ENCODE peak calls at places on chromosomes 16 and 17, in five cellular contexts. C is heart left ventricle, D is GM23338, W is cardiac muscle cell, L is SJSA1. O is an unnamed sample.

GRCh38 chr16:2532494-2533141 is 1.4 kb upstream of the CEMP1 start:
- DNase-seq in D (peak; percentile 90), W (peak; percentile 64), C (peak; percentile 77), L (peak; percentile 39), O (peak; percentile 83)

GRCh38 chr16:27595461-27595860 is 45.5 kb downstream of the KATNIP start:
- DNase-seq in C (no peak), D (no peak), W (no peak), L (no peak), O (peak; percentile 52)

GRCh38 chr17:19331553-19332245 is 30.8 kb downstream of the B9D1 start:
- DNase-seq in W (no peak), C (no peak), D (no peak), L (no peak), O (no peak)

GRCh38 chr16:30948956-30949654 is at the start of gene ORAI3:
- DNase-seq in D (peak; percentile 87), C (peak; percentile 92), W (peak; percentile 84), L (peak; percentile 42), O (peak; percentile 76)

GRCh38 chr17:72426948-72427760 is 306.3 kb downstream of the SOX9 start:
- DNase-seq in D (no peak), W (no peak), L (no peak), C (no peak), O (peak; percentile 71)

GRCh38 chr16:81784042-81784785 is 5.1 kb downstream of the PLCG2 start:
- DNase-seq in C (no peak), D (no peak), W (peak; percentile 40), L (no peak), O (no peak)

GRCh38 chr16:78957328-78958100 is 643.0 kb downstream of the MAF start:
- DNase-seq in L (no peak), C (no peak), D (no peak), W (no peak), O (no peak)

GRCh38 chr17:32502710-32503109 is 15.9 kb downstream of the CDK5R1 start:
- DNase-seq in D (no peak), W (no peak), L (no peak), C (no peak), O (no peak)

GRCh38 chr17:32976605-32977004 is 15.0 kb upstream of the SPACA3 start:
- DNase-seq in D (no peak), W (no peak), L (no peak), C (no peak), O (no peak)

GRCh38 chr17:15920758-15921239 is 24.1 kb upstream of the ADORA2B start:
- DNase-seq in W (no peak), D (peak; percentile 17), L (peak; percentile 90), C (no peak), O (no peak)

GRCh38 chr17:1620486-1620885 is 8.1 kb downstream of the SLC43A2 start:
- DNase-seq in L (no peak), C (no peak), W (no peak), D (no peak), O (no peak)

GRCh38 chr17:7111784-7112526 is 2.7 kb downstream of the ASGR2 start:
- DNase-seq in L (no peak), D (peak; percentile 42), C (no peak), W (no peak), O (no peak)

GRCh38 chr16:77470851-77471250 is 36.0 kb upstream of the ADAMTS18 start:
- DNase-seq in L (no peak), W (peak; percentile 26), D (no peak), C (no peak), O (no peak)

GRCh38 chr16:848510-849253 is 48.1 kb upstream of the GNG13 start:
- DNase-seq in C (peak; percentile 25), D (no peak), W (no peak), L (no peak), O (no peak)

GRCh38 chr16:1908081-1908633 is 10.1 kb downstream of the HS3ST6 start:
- DNase-seq in D (no peak), L (no peak), W (no peak), C (no peak), O (peak; percentile 44)

GRCh38 chr16:31411024-31411845 is 16.9 kb downstream of the COX6A2 start:
- DNase-seq in W (no peak), D (no peak), C (no peak), L (no peak), O (no peak)

GRCh38 chr17:40947929-40948328 is 10.5 kb upstream of the KRT23 start:
- DNase-seq in L (no peak), C (no peak), W (no peak), D (no peak), O (no peak)

GRCh38 chr17:33506889-33507650 is 214.0 kb upstream of the ASIC2 start:
- DNase-seq in L (no peak), C (no peak), D (no peak), W (no peak), O (no peak)

GRCh38 chr16:76910931-76911330 is 280.1 kb upstream of the MON1B start:
- DNase-seq in C (no peak), D (no peak), W (no peak), L (no peak), O (no peak)

GRCh38 chr17:61152898-61153297 is 246.7 kb upstream of the TBX2 start:
- DNase-seq in C (no peak), D (no peak), L (no peak), W (no peak), O (no peak)

GRCh38 chr17:64092111-64092510 is 37.8 kb downstream of the ERN1 start:
- DNase-seq in D (no peak), L (no peak), W (no peak), C (no peak), O (no peak)

GRCh38 chr17:4892063-4892410 is 7.3 kb upstream of the C17orf107 start:
- DNase-seq in C (no peak), L (no peak), D (no peak), W (no peak), O (no peak)

GRCh38 chr17:40922239-40922638 is 15.2 kb downstream of the KRT23 start:
- DNase-seq in D (no peak), C (no peak), L (peak; percentile 25), W (no peak), O (no peak)

GRCh38 chr17:12673788-12674187 is 8.1 kb downstream of the MYOCD start:
- DNase-seq in D (no peak), L (no peak), W (no peak), C (no peak), O (no peak)

GRCh38 chr17:60386137-60386395 is 5.9 kb downstream of the USP32 start:
- DNase-seq in W (no peak), L (no peak), C (no peak), D (no peak), O (no peak)

GRCh38 chr17:82751171-82751570 is 694 bp upstream of the TBCD start:
- DNase-seq in W (no peak), C (no peak), D (peak; percentile 69), L (peak; percentile 55), O (peak; percentile 65)

GRCh38 chr17:29379084-29379811 is 10.9 kb upstream of the TAOK1 start:
- DNase-seq in D (no peak), C (no peak), W (no peak), L (no peak), O (no peak)

GRCh38 chr17:57480438-57481196 is 224.3 kb downstream of the MSI2 start:
- DNase-seq in C (no peak), W (peak; percentile 56), L (peak; percentile 67), D (no peak), O (no peak)

GRCh38 chr17:6165806-6166205 is 95.6 kb downstream of the WSCD1 start:
- DNase-seq in D (no peak), C (no peak), L (no peak), W (no peak), O (no peak)

GRCh38 chr17:35242805-35243458 is at the start of gene SLFN5:
- DNase-seq in D (peak; percentile 92), L (peak; percentile 85), C (peak; percentile 96), W (peak; percentile 93), O (peak; percentile 93)

GRCh38 chr17:43881758-43882505 is 25.4 kb downstream of the MPP2 start:
- DNase-seq in C (no peak), W (no peak), D (peak; percentile 20), L (no peak), O (peak; percentile 47)

GRCh38 chr17:73336613-73337400 is 25.0 kb upstream of the CDC42EP4 start:
- DNase-seq in C (no peak), D (no peak), L (no peak), W (no peak), O (no peak)

GRCh38 chr16:71250461-71251232 is 20.1 kb upstream of the HYDIN start:
- DNase-seq in W (no peak), D (peak; percentile 44), L (no peak), C (no peak), O (no peak)

GRCh38 chr17:52923658-52924057 is 765.1 kb upstream of the CA10 start:
- DNase-seq in D (no peak), C (no peak), L (no peak), W (no peak), O (no peak)
- H3K4me1 ChIP-seq in D (no peaks in the 10 kb centered on the region), C (no peaks in the 10 kb centered on the region), L (no peaks in the 10 kb centered on the region), W (no peaks in the 10 kb centered on the region), O (no peaks in the 10 kb centered on the region)

GRCh38 chr17:67113481-67113880 is 69.1 kb downstream of the CACNG1 start:
- DNase-seq in C (no peak), D (no peak), W (no peak), L (no peak), O (no peak)

GRCh38 chr17:67110619-67111018 is 66.3 kb downstream of the CACNG1 start:
- DNase-seq in L (no peak), D (no peak), W (no peak), C (no peak), O (no peak)

GRCh38 chr17:67109111-67109510 is 64.8 kb downstream of the CACNG1 start:
- DNase-seq in C (no peak), W (no peak), D (no peak), L (no peak), O (no peak)

GRCh38 chr17:67111327-67111726 is 67.0 kb downstream of the CACNG1 start:
- DNase-seq in L (no peak), C (no peak), D (no peak), W (no peak), O (no peak)

GRCh38 chr17:67111808-67112207 is 67.5 kb downstream of the CACNG1 start:
- DNase-seq in W (no peak), L (no peak), D (no peak), C (no peak), O (no peak)
- H3K36me3 ChIP-seq in W (peaks cover 25% of the 10 kb centered on the region), L (peaks cover 75% of the 10 kb centered on the region), D (peaks cover 13% of the 10 kb centered on the region), C (peaks cover 76% of the 10 kb centered on the region), O (peaks cover 56% of the 10 kb centered on the region)

GRCh38 chr16:85919271-85920267 is 20.6 kb downstream of the IRF8 start:
- DNase-seq in L (no peak), W (no peak), C (peak; percentile 44), D (no peak), O (no peak)
- H3K27ac ChIP-seq in L (no peak overlapping the region), W (no peak overlapping the region), C (no peak overlapping the region), D (no peak overlapping the region), O (no peak overlapping the region)

DNA sequence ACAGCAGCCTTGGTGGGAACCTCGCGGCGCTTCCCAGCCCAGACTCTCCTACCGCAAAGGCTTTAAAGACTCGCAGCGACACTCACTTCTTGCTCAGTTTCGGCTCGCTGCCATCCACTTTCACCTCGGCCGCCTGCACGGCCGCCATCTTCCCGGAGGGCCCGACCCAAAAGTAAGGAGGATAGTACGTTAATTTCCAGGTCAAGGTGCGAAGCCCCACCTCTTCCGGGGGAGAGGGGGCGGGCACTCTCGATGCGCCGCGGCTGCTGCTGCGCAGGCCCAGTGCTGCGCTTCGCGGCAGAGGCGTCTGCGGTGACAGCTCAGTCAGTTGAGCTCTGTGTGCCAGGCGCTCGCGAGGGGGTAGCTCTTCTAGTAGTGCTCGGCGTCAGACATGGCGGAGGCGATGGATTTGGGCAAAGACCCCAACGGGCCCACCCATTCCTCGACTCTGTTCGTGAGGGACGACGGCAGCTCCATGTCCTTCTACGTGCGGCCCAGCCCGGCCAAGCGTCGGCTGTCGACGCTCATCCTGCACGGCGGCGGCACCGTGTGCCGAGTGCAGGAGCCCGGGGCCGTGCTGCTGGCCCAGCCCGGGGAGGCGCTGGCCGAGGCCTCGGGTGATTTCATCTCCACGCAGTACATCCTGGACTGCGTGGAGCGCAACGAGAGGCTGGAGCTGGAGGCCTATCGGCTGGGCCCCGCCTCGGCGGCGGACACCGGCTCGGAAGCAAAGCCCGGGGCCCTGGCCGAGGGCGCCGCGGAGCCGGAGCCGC is at the start of the genes KARS1 and TERF2IP:
- DNase-seq in D (peak; percentile 94), W (peak; percentile 93), L (peak; percentile 93), C (peak; percentile 95), O (peak; percentile 92)
- H3K4me1 ChIP-seq in D (peaks cover 20% of the 10 kb centered on the region), W (peaks cover 17% of the 10 kb centered on the region), L (peaks cover 20% of the 10 kb centered on the region), C (peaks cover 21% of the 10 kb centered on the region), O (peaks cover 32% of the 10 kb centered on the region)

O was measured in pancreas.